ENCODE peak calls at places on chromosomes 16 and 17, in ten cellular contexts. P, U, S, H, N, L, Z, T, Q and D are unnamed samples.

GRCh38 chr17:55273579-55274370 is 9.0 kb downstream of the HLF start:
- DNase-seq in P (no peak), U (no peak), S (peak; percentile 84), H (peak; percentile 80), N (no peak), L (peak; percentile 93), Z (no peak), T (peak; percentile 92), Q (no peak), D (peak; percentile 88)

GRCh38 chr16:49698416-49698815 is 157.5 kb downstream of the ZNF423 start:
- DNase-seq in P (no peak), U (peak; percentile 48), S (no peak), H (no peak), N (no peak), L (no peak), Z (peak; percentile 54), T (no peak), Q (no peak), D (no peak)

GRCh38 chr16:83689385-83689831 is 118.4 kb upstream of the HSBP1 start:
- DNase-seq in P (no peak), U (no peak), S (no peak), H (no peak), N (no peak), L (no peak), Z (peak; percentile 3), T (no peak), Q (no peak), D (no peak)

GRCh38 chr17:60442271-60443201 is 20.2 kb downstream of the CHCT1 start:
- DNase-seq in P (no peak), U (no peak), S (no peak), H (no peak), N (peak; percentile 83), L (no peak), Z (no peak), T (no peak), Q (no peak), D (no peak)

GRCh38 chr17:66952031-66952524 is 12.4 kb upstream of the CACNG4 start:
- DNase-seq in P (peak; percentile 99), U (no peak), S (peak; percentile 71), H (peak; percentile 95), N (peak; percentile 93), L (no peak), Z (peak; percentile 7), T (peak; percentile 96), Q (no peak), D (no peak)

GRCh38 chr16:56609463-56609921 is 1.1 kb downstream of the MT2A start:
- DNase-seq in P (peak; percentile 41), U (no peak), S (peak; percentile 81), H (peak; percentile 72), N (peak; percentile 75), L (peak; percentile 89), Z (peak; percentile 82), T (peak; percentile 60), Q (peak; percentile 84), D (peak; percentile 82)

GRCh38 chr16:81623365-81624102 is 155.6 kb upstream of the PLCG2 start:
- DNase-seq in P (peak; percentile 53), U (peak; percentile 53), S (peak; percentile 57), H (peak; percentile 54), N (peak; percentile 50), L (no peak), Z (peak; percentile 80), T (no peak), Q (no peak), D (no peak)

GRCh38 chr17:29407856-29408255 is 17.7 kb downstream of the TAOK1 start:
- DNase-seq in P (no peak), U (no peak), S (no peak), H (no peak), N (no peak), L (no peak), Z (no peak), T (no peak), Q (no peak), D (no peak)

GRCh38 chr16:66869424-66869823 is 10.9 kb upstream of the PDP2 start:
- DNase-seq in P (no peak), U (no peak), S (no peak), H (no peak), N (no peak), L (no peak), Z (no peak), T (no peak), Q (no peak), D (no peak)
- TF ChIP-seq POLR2AphosphoS5 in P (no peak), U (no peak), S (no peak), H (no peak), N (no peak), L (no peak), Z (no peak), T (no peak), Q (no peak), D (no peak)

GRCh38 chr17:17144916-17145665 is 61.0 kb downstream of the PLD6 start:
- DNase-seq in P (no peak), U (no peak), S (no peak), H (no peak), N (no peak), L (no peak), Z (no peak), T (no peak), Q (no peak), D (no peak)

GRCh38 chr17:17142556-17142955 is 63.6 kb downstream of the PLD6 start:
- DNase-seq in P (no peak), U (no peak), S (no peak), H (no peak), N (no peak), L (no peak), Z (no peak), T (no peak), Q (no peak), D (no peak)

GRCh38 chr17:17141860-17142552 is 64.1 kb downstream of the PLD6 start:
- DNase-seq in P (no peak), U (peak; percentile 85), S (no peak), H (peak; percentile 39), N (no peak), L (peak; percentile 78), Z (peak; percentile 50), T (peak; percentile 39), Q (no peak), D (peak; percentile 91)

GRCh38 chr17:17144061-17144460 is 62.1 kb downstream of the PLD6 start:
- DNase-seq in P (no peak), U (no peak), S (no peak), H (no peak), N (no peak), L (no peak), Z (no peak), T (no peak), Q (no peak), D (no peak)

GRCh38 chr17:17143501-17143900 is 62.6 kb downstream of the PLD6 start:
- DNase-seq in P (no peak), U (no peak), S (no peak), H (no peak), N (no peak), L (no peak), Z (no peak), T (no peak), Q (no peak), D (peak; percentile 71)
- H3K4me1 ChIP-seq in P (no peaks in the 10 kb centered on the region), U (no peaks in the 10 kb centered on the region), S (no peaks in the 10 kb centered on the region), H (no peaks in the 10 kb centered on the region), N (no peaks in the 10 kb centered on the region), L (peaks cover 13% of the 10 kb centered on the region), Z (peaks cover 12% of the 10 kb centered on the region), T (peaks cover 12% of the 10 kb centered on the region), Q (peaks cover 24% of the 10 kb centered on the region), D (peaks cover 11% of the 10 kb centered on the region)

GRCh38 chr16:69108905-69109252 is 3.4 kb downstream of the HAS3 start:
- DNase-seq in P (no peak), U (no peak), S (no peak), H (no peak), N (no peak), L (no peak), Z (no peak), T (no peak), Q (peak; percentile 24), D (no peak)

GRCh38 chr16:69106491-69107291 is 1.2 kb downstream of the HAS3 start:
- DNase-seq in P (no peak), U (peak; percentile 26), S (no peak), H (no peak), N (no peak), L (no peak), Z (peak; percentile 10), T (no peak), Q (peak; percentile 59), D (peak; percentile 84)

GRCh38 chr16:69108069-69108904 is 2.8 kb downstream of the HAS3 start:
- DNase-seq in P (no peak), U (no peak), S (no peak), H (no peak), N (no peak), L (no peak), Z (no peak), T (no peak), Q (peak; percentile 48), D (no peak)

GRCh38 chr16:69107311-69107962 is 2.0 kb downstream of the HAS3 start:
- DNase-seq in P (no peak), U (no peak), S (peak; percentile 50), H (no peak), N (no peak), L (no peak), Z (peak; percentile 22), T (no peak), Q (peak; percentile 69), D (peak; percentile 90)

GRCh38 chr16:69105501-69106361 is at the start of gene HAS3:
- DNase-seq in P (peak; percentile 69), U (peak; percentile 85), S (peak; percentile 65), H (peak; percentile 52), N (peak; percentile 34), L (no peak), Z (peak; percentile 69), T (no peak), Q (peak; percentile 78), D (peak; percentile 72)
- TF ChIP-seq POLR2A in P (no peak), U (no peak), S (no peak), H (peak; percentile 56), N (peak; percentile 28), L (no peak), Z (peak; percentile 57), T (no peak), Q (no peak), D (no peak)

GRCh38 chr17:50381920-50382319 is 8.9 kb downstream of the EME1 start:
- DNase-seq in P (no peak), U (no peak), S (no peak), H (no peak), N (no peak), L (no peak), Z (no peak), T (no peak), Q (no peak), D (no peak)

GRCh38 chr17:50379733-50380132 is 6.7 kb downstream of the EME1 start:
- DNase-seq in P (no peak), U (no peak), S (no peak), H (no peak), N (no peak), L (no peak), Z (no peak), T (no peak), Q (no peak), D (no peak)

GRCh38 chr17:50381260-50381815 is 8.3 kb downstream of the EME1 start:
- DNase-seq in P (no peak), U (no peak), S (no peak), H (no peak), N (no peak), L (no peak), Z (no peak), T (no peak), Q (peak; percentile 25), D (no peak)

GRCh38 chr17:50382931-50383330 is 9.9 kb downstream of the EME1 start:
- DNase-seq in P (no peak), U (no peak), S (no peak), H (no peak), N (no peak), L (no peak), Z (no peak), T (no peak), Q (peak; percentile 42), D (no peak)

DNA sequence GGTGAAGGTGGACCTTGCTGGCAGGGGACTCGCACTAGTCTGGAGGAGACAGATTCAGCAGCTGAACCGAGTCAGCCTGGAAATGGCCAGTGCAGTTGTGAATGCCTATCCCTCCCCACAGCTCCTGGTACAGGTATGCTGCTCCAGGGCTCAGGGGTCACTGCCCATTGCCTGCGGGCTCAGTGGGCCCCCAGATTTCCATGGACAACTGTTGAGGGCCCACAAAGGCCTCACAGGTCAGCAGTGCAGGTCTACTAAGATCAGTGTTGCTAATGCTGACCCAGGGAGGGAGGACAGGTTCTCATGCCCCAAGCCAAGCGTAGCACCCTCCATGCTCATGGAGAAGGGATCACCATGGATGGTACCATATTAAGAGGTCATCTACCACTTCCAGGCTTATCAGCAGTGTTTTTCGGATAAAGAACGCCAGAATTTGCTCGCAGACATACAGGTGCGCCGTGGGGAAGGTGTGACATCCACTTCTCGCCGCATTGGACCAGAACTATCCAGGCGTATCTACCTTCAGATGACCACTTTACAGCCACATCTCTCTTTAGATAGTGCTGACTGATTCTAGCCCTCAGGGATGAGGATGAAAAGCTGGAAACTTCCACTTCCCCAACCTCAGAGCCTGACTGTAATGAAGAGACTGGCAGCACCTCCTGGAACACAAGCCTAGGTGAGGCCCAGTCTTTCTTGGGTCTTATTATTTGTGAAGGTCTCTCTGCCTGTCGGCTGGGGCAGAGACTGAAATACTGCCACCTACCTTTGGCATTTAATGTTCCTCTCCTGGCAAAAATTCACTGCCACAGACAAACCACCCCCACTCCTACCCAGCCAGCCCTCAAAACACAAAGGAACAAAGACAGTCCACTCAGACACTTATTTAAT is 7.6 kb downstream of the EME1 start:
- DNase-seq in P (no peak), U (no peak), S (no peak), H (no peak), N (no peak), L (no peak), Z (no peak), T (no peak), Q (peak; percentile 54), D (no peak)
- TF ChIP-seq POLR2AphosphoS5 in P (peak; percentile 56), U (peak; percentile 13), S (no peak), H (no peak), N (peak; percentile 47), L (no peak), Z (peak; percentile 53), T (no peak), Q (no peak), D (no peak)